ENCODE peak calls at places on chromosomes 1 and 21, in six cellular contexts. T is fibroblast of lung, R is GM23338, B is WERI-Rb-1, I is left lung, J is psoas muscle. Q is an unnamed sample.

GRCh38 chr1:205455581-205456382 is at the start of gene BLACAT1:
- DNase-seq in B (no peak), J (no peak), T (no peak), R (peak; percentile 72), I (no peak), Q (no peak)

GRCh38 chr1:52195161-52195560 is 53.3 kb downstream of the ZFYVE9 start:
- DNase-seq in I (no peak), T (no peak), J (no peak), R (no peak), B (no peak), Q (no peak)

GRCh38 chr1:210262167-210262896 is 29.7 kb downstream of the SERTAD4 start:
- DNase-seq in T (peak; percentile 88), B (no peak), R (no peak), J (no peak), I (no peak), Q (no peak)

GRCh38 chr1:184945034-184945433 is 29.3 kb downstream of the NIBAN1 start:
- DNase-seq in R (no peak), J (no peak), T (peak; percentile 42), B (no peak), I (no peak), Q (peak; percentile 12)

GRCh38 chr1:244054924-244055263 is 3.8 kb downstream of the ZBTB18 start:
- DNase-seq in B (no peak), I (no peak), J (no peak), T (no peak), R (no peak), Q (no peak)

GRCh38 chr1:206551985-206552325 is 44.6 kb downstream of the RASSF5 start:
- DNase-seq in R (no peak), J (no peak), I (no peak), B (no peak), T (no peak), Q (no peak)

GRCh38 chr1:118717893-118718292 is 270.2 kb downstream of the TBX15 start:
- DNase-seq in R (no peak), T (no peak), B (no peak), I (no peak), J (no peak), Q (no peak)

GRCh38 chr1:246153796-246154212 is 353.3 kb downstream of the SMYD3 start:
- DNase-seq in B (no peak), J (no peak), T (peak; percentile 58), R (no peak), I (no peak), Q (no peak)

GRCh38 chr1:68324316-68324715 is 92.0 kb upstream of the WLS start:
- DNase-seq in B (no peak), I (no peak), T (no peak), R (no peak), J (no peak), Q (no peak)

GRCh38 chr1:110726755-110727154 is 52.0 kb upstream of the KCNA3 start:
- DNase-seq in J (no peak), B (no peak), I (no peak), R (no peak), T (no peak), Q (no peak)

GRCh38 chr1:149888999-149889289 is 10.4 kb upstream of the BOLA1 start:
- DNase-seq in T (no peak), R (no peak), J (peak; percentile 33), I (no peak), B (peak; percentile 9), Q (no peak)

GRCh38 chr1:209576392-209576791 is 7.1 kb upstream of the CAMK1G start:
- DNase-seq in I (no peak), J (no peak), R (peak; percentile 71), T (no peak), B (peak; percentile 12), Q (no peak)

GRCh38 chr1:8152731-8153702 is 126.9 kb upstream of the ERRFI1 start:
- DNase-seq in I (no peak), T (no peak), R (no peak), B (no peak), J (no peak), Q (no peak)

GRCh38 chr1:67724928-67725560 is 40.0 kb downstream of the GADD45A start:
- DNase-seq in I (no peak), T (peak; percentile 86), B (no peak), R (no peak), J (peak; percentile 37), Q (no peak)

GRCh38 chr1:115807723-115808122 is 33.2 kb downstream of the NHLH2 start:
- DNase-seq in I (no peak), J (no peak), R (peak; percentile 97), B (peak; percentile 68), T (peak; percentile 81), Q (peak; percentile 73)

GRCh38 chr1:234725177-234726132 is 115.5 kb upstream of the IRF2BP2 start:
- DNase-seq in T (peak; percentile 28), J (no peak), R (no peak), B (peak; percentile 31), I (no peak), Q (no peak)

GRCh38 chr1:230145505-230145899 is 78.5 kb downstream of the GALNT2 start:
- DNase-seq in I (no peak), J (no peak), B (no peak), R (no peak), T (no peak), Q (no peak)

GRCh38 chr1:32051706-32052105 is 21.0 kb upstream of the TMEM39B start:
- DNase-seq in J (no peak), B (no peak), T (no peak), I (no peak), R (no peak), Q (no peak)

GRCh38 chr1:48039088-48040049 is 42.2 kb upstream of the TRABD2B start:
- DNase-seq in T (peak; percentile 27), R (peak; percentile 31), I (no peak), B (no peak), J (no peak), Q (no peak)

GRCh38 chr1:28737245-28738137 is 751 bp downstream of the YTHDF2 start:
- DNase-seq in T (peak; percentile 55), J (peak; percentile 34), R (peak; percentile 86), I (peak; percentile 41), B (peak; percentile 66), Q (peak; percentile 55)

GRCh38 chr1:59593798-59594790 is 220.7 kb upstream of the HOOK1 start:
- DNase-seq in J (no peak), B (no peak), T (no peak), R (no peak), I (no peak), Q (no peak)

GRCh38 chr1:172089768-172090510 is 248.6 kb downstream of the DNM3 start:
- DNase-seq in B (peak; percentile 35), J (no peak), T (peak; percentile 63), R (peak; percentile 85), I (peak; percentile 53), Q (peak; percentile 36)

GRCh38 chr1:201089621-201090020 is 22.6 kb downstream of the CACNA1S start:
- DNase-seq in R (no peak), I (no peak), B (peak; percentile 71), J (no peak), T (no peak), Q (no peak)

GRCh38 chr1:3519301-3519885 is 64.9 kb downstream of the ARHGEF16 start:
- DNase-seq in R (no peak), I (no peak), T (no peak), J (no peak), B (no peak), Q (no peak)

GRCh38 chr1:39272027-39272790 is 67.7 kb downstream of the MACF1 start:
- DNase-seq in R (no peak), J (no peak), B (no peak), I (no peak), T (peak; percentile 74), Q (no peak)

GRCh38 chr1:5580926-5581325 is 411.3 kb downstream of the NPHP4 start:
- DNase-seq in B (no peak), J (no peak), I (no peak), R (no peak), T (no peak), Q (no peak)

GRCh38 chr1:34928066-34928864 is 1.2 kb downstream of the DLGAP3 start:
- DNase-seq in T (no peak), J (no peak), R (peak; percentile 50), I (no peak), B (peak; percentile 31), Q (no peak)
- H3K27ac ChIP-seq in T (no peak overlapping the region), J (no peak overlapping the region), R (no peak overlapping the region), I (no peak overlapping the region), B (peak overlapping the region; percentile 64), Q (no peak overlapping the region)

DNA sequence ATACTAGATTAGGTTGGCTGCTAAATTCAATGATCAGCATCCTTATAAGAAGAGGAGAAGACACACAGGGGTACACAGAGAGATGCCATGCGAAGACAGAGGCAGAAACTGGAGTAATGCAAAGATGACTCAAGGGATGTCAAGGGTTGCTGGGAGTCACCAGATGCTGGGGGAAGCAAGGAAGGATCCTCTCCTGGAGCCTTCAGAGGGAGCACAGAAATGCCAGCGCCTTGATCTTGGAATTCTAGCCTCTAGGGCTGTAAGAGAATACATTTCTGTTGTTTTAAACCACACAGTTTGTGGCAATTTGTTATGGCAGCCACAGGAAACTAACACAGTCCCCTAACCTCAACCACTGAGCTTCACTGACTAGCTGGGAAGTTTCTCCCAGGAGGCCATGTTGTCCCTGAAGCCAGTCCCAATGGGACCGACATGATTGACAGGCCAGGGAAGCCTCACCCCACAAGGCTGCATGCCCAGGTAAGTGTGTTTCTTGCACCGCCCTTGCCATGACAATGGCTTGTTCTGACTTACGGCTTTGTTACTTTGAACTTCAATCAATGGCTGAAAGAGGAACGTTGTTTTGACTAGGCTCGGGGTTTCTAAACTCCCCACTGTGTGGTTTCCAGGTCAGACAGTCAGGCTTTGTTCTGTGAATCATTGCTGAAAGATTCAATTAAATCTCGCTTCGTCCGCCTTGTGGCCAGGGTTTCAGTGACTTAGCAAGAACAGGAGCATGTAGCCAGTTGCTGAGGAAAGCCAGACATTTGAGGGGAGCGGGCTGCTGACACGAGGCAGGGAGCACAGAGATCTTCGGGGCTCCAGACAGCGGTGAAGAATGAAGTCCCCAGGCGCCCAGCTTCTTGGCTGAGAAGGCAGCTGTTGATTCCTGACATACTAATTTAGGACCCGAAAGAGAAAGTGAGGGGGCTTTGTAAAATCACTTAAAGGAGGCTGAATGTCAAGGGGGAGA is 62.3 kb downstream of the RUNX1 start:
- DNase-seq in T (peak; percentile 62), I (peak; percentile 44), J (no peak), R (peak; percentile 43), B (no peak), Q (no peak)
- TF ChIP-seq CTCF in T (no peak), I (no peak), J (no peak), R (no peak), B (no peak), Q (no peak)

GRCh38 chr1:88985033-88985432 is 7.4 kb downstream of the KYAT3 start:
- DNase-seq in T (peak; percentile 86), B (no peak), I (no peak), J (no peak), R (no peak), Q (peak; percentile 85)
- H3K27ac ChIP-seq in T (peak overlapping the region; percentile 40), B (no peak overlapping the region), I (peak overlapping the region; percentile 61), J (peak overlapping the region; percentile 13), R (peak overlapping the region; percentile 48), Q (no peak overlapping the region)

GRCh38 chr1:72954943-72955342 is 672.6 kb upstream of the NEGR1 start:
- DNase-seq in R (no peak), T (no peak), I (no peak), B (no peak), J (no peak), Q (no peak)
- TF ChIP-seq CTCF in R (no peak), T (no peak), I (no peak), B (no peak), J (no peak), Q (no peak)

Q was measured in RWPE1.